ENCODE peak calls at places on chromosomes 11 and 22, in seven cellular contexts. P, F, B, K, G, I and A are unnamed samples.

GRCh38 chr22:26845016-26845728 is 187.8 kb downstream of the MIAT start:
- DNase-seq in B (no peak), G (no peak), F (no peak), K (peak; percentile 22), I (no peak), P (no peak), A (no peak)

GRCh38 chr22:37432708-37433054 is 5.4 kb upstream of the ELFN2 start:
- DNase-seq in G (no peak), I (no peak), B (no peak), F (no peak), P (no peak), K (no peak), A (no peak)

GRCh38 chr11:62143727-62144126 is 19.9 kb downstream of the INCENP start:
- DNase-seq in F (no peak), K (no peak), G (no peak), P (no peak), I (no peak), B (no peak), A (no peak)

GRCh38 chr22:46040471-46041465 is 63.8 kb upstream of the WNT7B start:
- DNase-seq in I (no peak), F (no peak), G (no peak), P (peak; percentile 11), B (no peak), K (no peak), A (peak; percentile 41)

GRCh38 chr11:61550665-61551227 is 30.1 kb downstream of the SYT7 start:
- DNase-seq in B (no peak), F (no peak), G (no peak), K (no peak), I (no peak), P (no peak), A (no peak)

GRCh38 chr11:30143098-30143705 is 87.6 kb upstream of the FSHB start:
- DNase-seq in K (peak; percentile 49), I (peak; percentile 1), F (peak; percentile 4), G (no peak), P (no peak), B (peak; percentile 16), A (no peak)

GRCh38 chr11:20303451-20303965 is 60.0 kb upstream of the HTATIP2 start:
- DNase-seq in B (no peak), G (no peak), K (no peak), I (no peak), P (no peak), F (no peak), A (no peak)

GRCh38 chr11:78420796-78421209 is 3.2 kb upstream of the GAB2 start:
- DNase-seq in G (no peak), P (peak; percentile 91), B (no peak), I (no peak), K (peak; percentile 56), F (no peak), A (peak; percentile 88)

GRCh38 chr11:117662255-117662654 is 134.8 kb downstream of the DSCAML1 start:
- DNase-seq in I (no peak), B (no peak), P (no peak), K (no peak), F (no peak), G (no peak), A (no peak)

GRCh38 chr22:23520875-23521441 is 59.1 kb downstream of the IGLL1 start:
- DNase-seq in K (peak; percentile 38), G (no peak), I (no peak), F (peak; percentile 15), B (no peak), P (peak; percentile 42), A (no peak)

GRCh38 chr22:37559901-37560681 is at the start of gene CDC42EP1:
- DNase-seq in F (no peak), B (no peak), P (peak; percentile 72), K (peak; percentile 59), I (peak; percentile 74), G (no peak), A (no peak)

GRCh38 chr22:28892175-28892731 is 8.9 kb downstream of the ZNRF3 start:
- DNase-seq in I (no peak), K (no peak), F (no peak), G (no peak), B (no peak), P (no peak), A (no peak)

GRCh38 chr11:32426819-32427615 is 8.3 kb downstream of the WT1 start:
- DNase-seq in B (no peak), F (no peak), G (no peak), P (peak; percentile 85), I (no peak), K (no peak), A (no peak)

GRCh38 chr22:25111579-25112517 is 87.8 kb upstream of the CRYBB3 start:
- DNase-seq in F (no peak), B (no peak), I (peak; percentile 16), P (no peak), G (no peak), K (no peak), A (peak; percentile 62)

GRCh38 chr11:15629690-15630321 is 515.1 kb downstream of the INSC start:
- DNase-seq in I (no peak), F (no peak), G (no peak), B (no peak), P (no peak), K (peak; percentile 23), A (no peak)

GRCh38 chr11:8222820-8223512 is 40.7 kb downstream of the LMO1 start:
- DNase-seq in P (no peak), G (no peak), B (no peak), K (no peak), F (no peak), I (no peak), A (no peak)

GRCh38 chr11:119375629-119376196 is 5.8 kb downstream of the USP2 start:
- DNase-seq in F (no peak), G (no peak), B (no peak), I (no peak), K (peak; percentile 55), P (peak; percentile 95), A (no peak)

GRCh38 chr11:119377112-119377901 is 4.2 kb downstream of the USP2 start:
- DNase-seq in F (no peak), P (no peak), B (no peak), G (no peak), K (no peak), I (peak; percentile 69), A (no peak)

GRCh38 chr11:119377961-119378667 is 3.4 kb downstream of the USP2 start:
- DNase-seq in P (no peak), G (no peak), F (no peak), B (no peak), I (no peak), K (no peak), A (no peak)

GRCh38 chr11:119374632-119375394 is 6.7 kb downstream of the USP2 start:
- DNase-seq in I (no peak), B (no peak), K (no peak), F (no peak), P (peak; percentile 45), G (no peak), A (no peak)

GRCh38 chr11:119376197-119376847 is 5.2 kb downstream of the USP2 start:
- DNase-seq in F (no peak), K (no peak), P (peak; percentile 52), G (no peak), B (no peak), I (no peak), A (no peak)
- H3K4me3 ChIP-seq in F (no peak overlapping the region), K (no peak overlapping the region), P (no peak overlapping the region), G (no peak overlapping the region), B (no peak overlapping the region), I (no peak overlapping the region), A (no peak overlapping the region)

DNA sequence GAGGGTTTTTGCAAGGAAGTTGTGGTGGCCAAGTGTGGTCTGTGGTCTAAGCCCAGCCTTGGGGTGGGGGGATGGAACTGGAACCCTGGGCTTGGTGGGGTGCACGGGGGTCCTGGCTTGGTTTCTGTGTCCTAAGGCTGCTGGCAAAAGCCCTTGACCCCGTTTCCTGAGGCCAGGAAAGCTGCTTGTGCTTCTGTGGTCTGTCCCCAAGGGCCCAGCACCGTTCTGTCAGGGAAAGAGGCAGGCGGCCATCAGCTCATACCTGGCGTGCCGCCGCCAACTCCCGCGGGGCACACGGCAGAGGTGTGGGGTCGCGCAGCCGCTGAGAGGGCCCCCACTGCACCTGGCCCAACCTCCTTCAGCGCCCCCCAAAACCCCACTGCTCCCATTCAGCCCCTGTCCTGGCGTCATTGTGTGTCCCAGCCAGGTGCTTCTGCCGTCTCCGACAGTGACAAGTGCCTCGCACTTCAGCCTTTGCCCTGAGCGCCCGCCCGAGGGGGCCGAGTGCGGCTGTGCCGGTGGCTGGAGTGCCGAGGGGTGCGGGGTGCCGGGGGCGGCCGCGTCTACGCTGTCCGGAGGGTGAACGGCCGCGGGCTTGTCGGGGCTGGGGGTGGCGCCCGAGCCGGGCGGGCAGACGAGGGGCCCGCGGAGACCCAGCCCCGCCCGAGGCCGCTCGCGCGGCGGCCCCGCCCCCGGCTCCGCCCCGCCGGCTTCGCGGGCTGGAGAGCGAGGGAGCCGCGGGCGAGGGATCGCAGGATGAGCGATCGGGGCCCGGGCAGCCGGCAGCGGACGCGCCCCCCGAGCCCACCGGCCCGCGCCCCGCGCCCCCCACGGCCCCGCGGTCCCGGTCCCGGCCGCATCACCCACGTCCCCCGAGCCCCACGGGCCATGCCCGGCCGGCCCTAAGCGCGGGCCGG is at the start of gene CNIH2:
- DNase-seq in K (no peak), P (peak; percentile 42), F (peak; percentile 56), B (peak; percentile 25), G (no peak), I (no peak), A (peak; percentile 84)
- H3K4me3 ChIP-seq in K (peak within 1 kb of the TSS; percentile 37), P (peak within 1 kb of the TSS; percentile 22), F (peak within 1 kb of the TSS; percentile 42), B (no peak within 1 kb of the TSS), G (no peak within 1 kb of the TSS), I (no peak within 1 kb of the TSS), A (peak within 1 kb of the TSS; percentile 34)

DNA sequence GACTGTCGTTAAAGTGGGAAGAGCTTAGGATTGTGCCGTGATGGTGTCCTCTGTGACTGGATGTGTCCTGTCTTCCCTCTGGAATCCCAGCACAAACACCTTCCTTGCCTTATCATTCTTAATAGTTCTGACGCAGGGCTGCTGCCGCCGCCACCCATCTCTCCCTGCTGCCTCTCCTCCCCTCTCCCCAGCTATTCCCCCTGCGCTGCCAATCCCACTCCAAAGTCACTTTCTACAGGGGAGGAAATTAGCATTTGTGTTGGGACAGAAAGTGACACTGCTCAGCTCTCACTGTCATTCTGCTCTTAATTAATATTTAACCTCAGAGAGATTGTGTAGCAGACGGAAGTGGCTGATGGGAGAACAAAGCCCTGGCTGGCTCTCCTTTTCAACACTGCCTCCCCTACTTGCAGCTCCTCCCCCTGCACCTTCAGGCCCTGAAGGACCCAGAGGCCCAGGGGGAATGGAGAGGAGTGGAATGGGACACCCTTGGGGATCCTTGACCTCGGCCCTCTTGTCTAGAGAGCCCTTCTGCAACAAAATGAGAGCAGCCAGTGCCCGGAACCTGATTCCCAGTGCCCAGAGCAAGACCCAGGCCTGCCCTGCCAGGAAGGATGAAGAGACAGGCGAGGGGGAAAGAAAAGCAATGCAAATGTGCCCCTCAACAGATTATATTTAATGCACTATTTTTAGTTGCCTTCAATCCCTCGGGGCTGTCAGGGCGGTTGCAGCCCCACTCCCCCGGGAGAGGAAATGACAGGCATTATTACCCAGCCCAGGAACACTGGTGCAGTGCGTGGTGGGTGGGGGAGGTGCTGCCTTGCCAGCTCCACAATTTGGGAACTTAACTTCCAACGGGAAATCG is 14.7 kb upstream of the NRGN start:
- DNase-seq in B (no peak), G (no peak), P (no peak), F (no peak), I (no peak), K (no peak), A (no peak)
- H3K4me3 ChIP-seq in B (no peak overlapping the region), G (no peak overlapping the region), P (no peak overlapping the region), F (no peak overlapping the region), I (no peak overlapping the region), K (no peak overlapping the region), A (no peak overlapping the region)

GRCh38 chr11:76149713-76150112 is 56.6 kb downstream of the WNT11 start:
- DNase-seq in G (no peak), B (no peak), I (no peak), F (no peak), K (no peak), P (no peak), A (no peak)
- H3K4me3 ChIP-seq in G (no peak overlapping the region), B (no peak overlapping the region), I (no peak overlapping the region), F (no peak overlapping the region), K (no peak overlapping the region), P (no peak overlapping the region), A (no peak overlapping the region)